ENCODE peak calls at places on chromosomes 16 and 17, in eight cellular contexts. Y, I, Z, O, U, E, S and G are unnamed samples.

GRCh38 chr16:89351645-89352044 is 134.1 kb downstream of the ZNF778 start:
- DNase-seq in Y (no peak), I (no peak), Z (no peak), O (no peak), U (no peak), E (no peak), S (no peak), G (no peak)

GRCh38 chr16:78040396-78040795 is 18.0 kb downstream of the CLEC3A start:
- DNase-seq in Y (no peak), I (no peak), Z (no peak), O (no peak), U (no peak), E (no peak), S (no peak), G (no peak)

GRCh38 chr17:79630120-79630519 is 19.3 kb upstream of the RBFOX3 start:
- DNase-seq in Y (peak; percentile 5), I (no peak), Z (no peak), O (peak; percentile 6), U (no peak), E (no peak), S (peak; percentile 0), G (peak; percentile 47)

GRCh38 chr17:36777118-36777517 is 160.2 kb upstream of the LHX1 start:
- DNase-seq in Y (no peak), I (no peak), Z (no peak), O (no peak), U (no peak), E (no peak), S (no peak), G (no peak)

GRCh38 chr16:19997734-19998133 is 76.0 kb downstream of the GPR139 start:
- DNase-seq in Y (no peak), I (no peak), Z (no peak), O (no peak), U (no peak), E (no peak), S (no peak), G (no peak)

GRCh38 chr17:33674685-33675084 is 381.6 kb upstream of the ASIC2 start:
- DNase-seq in Y (no peak), I (peak; percentile 49), Z (peak; percentile 40), O (peak; percentile 53), U (no peak), E (peak; percentile 46), S (peak; percentile 52), G (no peak)

GRCh38 chr16:720990-721764 is at the start of gene ANTKMT:
- DNase-seq in Y (peak; percentile 82), I (peak; percentile 84), Z (peak; percentile 36), O (peak; percentile 75), U (peak; percentile 94), E (peak; percentile 91), S (peak; percentile 68), G (no peak)

GRCh38 chr16:55930036-55930435 is 54.9 kb upstream of the CES5A start:
- DNase-seq in Y (no peak), I (no peak), Z (no peak), O (no peak), U (no peak), E (no peak), S (no peak), G (no peak)

GRCh38 chr17:4818276-4818675 is 11.3 kb downstream of the PLD2 start:
- DNase-seq in Y (no peak), I (no peak), Z (no peak), O (no peak), U (no peak), E (no peak), S (no peak), G (no peak)

GRCh38 chr16:27769561-27770222 is 219.7 kb downstream of the KATNIP start:
- DNase-seq in Y (no peak), I (no peak), Z (no peak), O (no peak), U (peak; percentile 59), E (no peak), S (no peak), G (no peak)

GRCh38 chr17:1322469-1322868 is 43.0 kb downstream of the TRARG1 start:
- DNase-seq in Y (no peak), I (no peak), Z (no peak), O (no peak), U (no peak), E (no peak), S (no peak), G (no peak)

GRCh38 chr17:58364270-58364942 is 12.4 kb upstream of the SUPT4H1 start:
- DNase-seq in Y (no peak), I (no peak), Z (no peak), O (no peak), U (no peak), E (peak; percentile 65), S (no peak), G (no peak)

GRCh38 chr16:66551362-66551761 is 1.0 kb upstream of the CKLF start:
- DNase-seq in Y (peak; percentile 70), I (peak; percentile 35), Z (no peak), O (no peak), U (no peak), E (peak; percentile 60), S (no peak), G (no peak)

GRCh38 chr17:77963441-77963840 is 4.9 kb downstream of the TNRC6C start:
- DNase-seq in Y (no peak), I (no peak), Z (peak; percentile 32), O (peak; percentile 54), U (no peak), E (peak; percentile 35), S (peak; percentile 79), G (no peak)

GRCh38 chr16:24508614-24509013 is 30.8 kb upstream of the RBBP6 start:
- DNase-seq in Y (peak; percentile 79), I (no peak), Z (no peak), O (no peak), U (no peak), E (no peak), S (no peak), G (no peak)

GRCh38 chr16:49514391-49514980 is 140.9 kb downstream of the C16orf78 start:
- DNase-seq in Y (no peak), I (no peak), Z (no peak), O (no peak), U (peak; percentile 52), E (no peak), S (no peak), G (no peak)

GRCh38 chr16:49515016-49515415 is 141.4 kb downstream of the C16orf78 start:
- DNase-seq in Y (no peak), I (no peak), Z (no peak), O (no peak), U (peak; percentile 16), E (no peak), S (no peak), G (no peak)

GRCh38 chr16:49516382-49517036 is 142.9 kb downstream of the C16orf78 start:
- DNase-seq in Y (no peak), I (no peak), Z (no peak), O (no peak), U (peak; percentile 23), E (no peak), S (no peak), G (no peak)

GRCh38 chr16:49513040-49513439 is 139.4 kb downstream of the C16orf78 start:
- DNase-seq in Y (no peak), I (no peak), Z (no peak), O (no peak), U (peak; percentile 57), E (no peak), S (no peak), G (no peak)

GRCh38 chr16:49515861-49516260 is 142.3 kb downstream of the C16orf78 start:
- DNase-seq in Y (no peak), I (no peak), Z (no peak), O (no peak), U (peak; percentile 43), E (no peak), S (no peak), G (no peak)
- TF ChIP-seq CTCF in Y (no peak), I (no peak), Z (no peak), O (no peak), U (no peak), E (no peak), S (no peak), G (no peak)

DNA sequence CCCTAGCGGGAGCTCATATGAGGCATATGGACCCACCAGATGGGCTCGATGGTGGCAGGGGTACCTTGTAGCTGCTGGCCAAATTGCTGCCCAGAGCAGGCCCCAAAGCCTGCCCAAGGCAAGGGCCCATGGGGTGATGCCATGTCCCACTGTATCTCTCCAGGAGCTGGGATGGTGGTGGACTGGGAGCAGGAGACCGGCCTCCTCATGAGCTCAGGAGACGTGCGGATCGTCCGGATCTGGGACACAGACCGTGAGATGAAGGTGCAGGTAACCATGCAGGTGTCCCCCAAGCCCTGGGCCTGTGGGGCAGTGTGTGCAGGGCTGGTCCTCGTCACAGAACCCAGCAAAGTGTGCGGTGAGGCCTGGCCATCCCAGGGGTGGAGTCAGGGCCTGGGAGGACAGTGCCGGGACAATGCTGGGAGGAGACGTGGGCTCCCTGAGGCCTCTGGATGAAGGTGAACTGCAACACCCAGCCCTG is 34.1 kb upstream of the CHMP6 start:
- DNase-seq in Y (peak; percentile 57), I (no peak), Z (no peak), O (no peak), U (no peak), E (no peak), S (no peak), G (no peak)
- H3K27ac ChIP-seq in Y (no peak overlapping the region), I (no peak overlapping the region), Z (no peak overlapping the region), O (no peak overlapping the region), U (no peak overlapping the region), E (no peak overlapping the region), S (no peak overlapping the region), G (peak overlapping the region; percentile 11)

GRCh38 chr16:86575095-86575685 is 3.2 kb upstream of the FOXL1 start:
- DNase-seq in Y (no peak), I (no peak), Z (no peak), O (no peak), U (no peak), E (no peak), S (no peak), G (no peak)
- H3K4me3 ChIP-seq in Y (peak overlapping the region; percentile 57), I (peak overlapping the region; percentile 66), Z (peak overlapping the region; percentile 39), O (no peak overlapping the region), U (no peak overlapping the region), E (peak overlapping the region; percentile 52), S (peak overlapping the region; percentile 52), G (peak overlapping the region; percentile 82)

GRCh38 chr16:22207715-22208360 is 1.8 kb downstream of the EEF2K start:
- DNase-seq in Y (no peak), I (no peak), Z (no peak), O (no peak), U (no peak), E (no peak), S (no peak), G (no peak)
- TF ChIP-seq CTCF in Y (no peak), I (no peak), Z (no peak), O (no peak), U (no peak), E (no peak), S (no peak), G (no peak)

DNA sequence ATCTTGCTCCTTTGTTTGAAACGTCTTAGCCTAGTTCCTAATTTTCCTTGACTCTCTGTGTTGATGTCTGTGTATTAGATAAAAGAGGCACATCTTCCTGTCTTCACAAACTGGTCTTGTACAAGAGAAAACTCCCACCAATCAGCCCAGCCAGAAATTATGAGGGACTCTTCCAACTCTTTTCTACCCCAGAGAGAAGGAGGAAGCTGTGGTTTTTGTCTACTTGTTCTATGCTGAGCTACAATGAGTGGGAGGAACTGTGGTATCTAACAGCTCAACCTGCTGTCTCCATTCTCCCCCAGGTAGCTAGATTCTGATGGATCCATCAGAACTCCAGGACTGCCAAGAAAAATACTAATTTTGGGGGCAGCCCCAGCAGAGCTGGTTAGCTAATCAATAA is 392.5 kb downstream of the HS3ST3B1 start:
- DNase-seq in Y (no peak), I (no peak), Z (no peak), O (no peak), U (no peak), E (no peak), S (no peak), G (no peak)
- H3K27ac ChIP-seq in Y (no peak overlapping the region), I (no peak overlapping the region), Z (no peak overlapping the region), O (no peak overlapping the region), U (no peak overlapping the region), E (no peak overlapping the region), S (no peak overlapping the region), G (no peak overlapping the region)

GRCh38 chr17:7294614-7295153 is at the start of gene YBX2:
- DNase-seq in Y (no peak), I (peak; percentile 81), Z (no peak), O (peak; percentile 34), U (peak; percentile 91), E (peak; percentile 96), S (peak; percentile 66), G (no peak)
- H3K4me3 ChIP-seq in Y (peak within 1 kb of the TSS; percentile 42), I (peak within 1 kb of the TSS; percentile 58), Z (peak within 1 kb of the TSS; percentile 38), O (peak within 1 kb of the TSS; percentile 6), U (no peak within 1 kb of the TSS), E (peak within 1 kb of the TSS; percentile 46), S (peak within 1 kb of the TSS; percentile 38), G (peak within 1 kb of the TSS; percentile 67)